ENCODE peak calls at places on chromosomes 7 and 10, in seven cellular contexts. One of them, this sample, is unnamed.

GRCh38 chr10:125450218-125450617 is 232.7 kb downstream of the TEX36 start:
- DNase-seq in hepatocyte: no peak
- DNase-seq in left colon: no peak
- DNase-seq in DMS153: no peak
- DNase-seq in GOT3: no peak
- DNase-seq in GM06990: no peak
- DNase-seq in endodermal cell: no peak
- DNase-seq in this sample: no peak

GRCh38 chr7:117412390-117412789 is 14.9 kb downstream of the ASZ1 start:
- DNase-seq in DMS153: no peak
- DNase-seq in GM06990: no peak
- DNase-seq in GOT3: no peak
- DNase-seq in endodermal cell: no peak
- DNase-seq in left colon: no peak
- DNase-seq in hepatocyte: no peak
- DNase-seq in this sample: no peak

GRCh38 chr7:47513741-47514241 is 68.1 kb downstream of the TNS3 start:
- DNase-seq in hepatocyte: peak
- DNase-seq in DMS153: no peak
- DNase-seq in left colon: no peak
- DNase-seq in GOT3: no peak
- DNase-seq in GM06990: no peak
- DNase-seq in endodermal cell: no peak
- DNase-seq in this sample: no peak

GRCh38 chr7:18855796-18856195 is 261.6 kb downstream of the TWIST1 start:
- DNase-seq in GOT3: no peak
- DNase-seq in endodermal cell: no peak
- DNase-seq in DMS153: no peak
- DNase-seq in hepatocyte: no peak
- DNase-seq in GM06990: no peak
- DNase-seq in left colon: no peak
- DNase-seq in this sample: no peak

GRCh38 chr7:37208528-37208927 is 240.1 kb downstream of the ELMO1 start:
- DNase-seq in GOT3: peak
- DNase-seq in endodermal cell: peak
- DNase-seq in GM06990: peak
- DNase-seq in left colon: peak
- DNase-seq in hepatocyte: peak
- DNase-seq in DMS153: peak
- DNase-seq in this sample: peak

GRCh38 chr10:18651324-18652007 is at the start of gene NSUN6:
- DNase-seq in hepatocyte: peak
- DNase-seq in DMS153: peak
- DNase-seq in GOT3: peak
- DNase-seq in endodermal cell: peak
- DNase-seq in GM06990: peak
- DNase-seq in left colon: peak
- DNase-seq in this sample: peak

GRCh38 chr10:102713483-102713813 is 749 bp downstream of the ARL3 start:
- DNase-seq in hepatocyte: no peak
- DNase-seq in GM06990: no peak
- DNase-seq in endodermal cell: no peak
- DNase-seq in GOT3: no peak
- DNase-seq in left colon: no peak
- DNase-seq in DMS153: no peak
- DNase-seq in this sample: no peak

GRCh38 chr10:17203416-17203815 is 1.9 kb upstream of the TRDMT1 start:
- DNase-seq in GM06990: no peak
- DNase-seq in endodermal cell: no peak
- DNase-seq in hepatocyte: no peak
- DNase-seq in DMS153: no peak
- DNase-seq in left colon: no peak
- DNase-seq in GOT3: no peak
- DNase-seq in this sample: no peak

GRCh38 chr10:3925184-3925583 is 140.2 kb upstream of the KLF6 start:
- DNase-seq in GM06990: no peak
- DNase-seq in left colon: no peak
- DNase-seq in hepatocyte: no peak
- DNase-seq in DMS153: no peak
- DNase-seq in endodermal cell: no peak
- DNase-seq in GOT3: no peak
- DNase-seq in this sample: no peak

GRCh38 chr7:30717181-30717580 is 34.8 kb upstream of the INMT start:
- DNase-seq in GM06990: no peak
- DNase-seq in GOT3: no peak
- DNase-seq in left colon: no peak
- DNase-seq in DMS153: no peak
- DNase-seq in endodermal cell: peak
- DNase-seq in hepatocyte: no peak
- DNase-seq in this sample: no peak